ENCODE peak calls at places on chromosomes 13 and 19, in six cellular contexts. Y is stimulated activated CD8-positive, alpha-beta memory T cell treated with anti-CD3 and anti-CD28 coated beads, Interleukin-4, amount 100 ng/mL, for 1 hour; P is stomach; A is HEK293T; F is mucosa of gallbladder; E is AG04450. G is an unnamed sample.

GRCh38 chr13:63741029-63741813 is 2325.6 kb upstream of the PCDH20 start:
- DNase-seq in F (no peak), A (no peak), E (no peak), P (no peak), Y (no peak), G (peak)

GRCh38 chr19:5246554-5247155 is 94.0 kb downstream of the PTPRS start:
- DNase-seq in A (no peak), E (no peak), F (no peak), Y (no peak), P (no peak), G (no peak)

GRCh38 chr13:26964278-26965057 is 203.9 kb upstream of the GPR12 start:
- DNase-seq in A (no peak), Y (no peak), F (no peak), E (no peak), P (no peak), G (no peak)

GRCh38 chr13:27476943-27477681 is 26.7 kb upstream of the MTIF3 start:
- DNase-seq in E (peak), F (peak), A (no peak), P (peak), Y (no peak), G (no peak)

GRCh38 chr13:45417790-45418534 is at the start of gene SLC25A30:
- DNase-seq in Y (peak), P (peak), A (peak), F (peak), E (peak), G (peak)

GRCh38 chr19:3743486-3743885 is 18.0 kb downstream of the APBA3 start:
- DNase-seq in E (no peak), A (peak), F (no peak), Y (no peak), P (no peak), G (no peak)

GRCh38 chr13:110359840-110360301 is 52.8 kb downstream of the COL4A2 start:
- DNase-seq in A (no peak), F (no peak), E (peak), Y (no peak), P (no peak), G (no peak)

GRCh38 chr19:10269333-10270179 is 1.4 kb upstream of the ICAM1 start:
- DNase-seq in Y (peak), F (peak), P (peak), A (peak), E (no peak), G (peak)

GRCh38 chr19:41871573-41872383 is 5.3 kb upstream of the CD79A start:
- DNase-seq in A (no peak), E (no peak), F (no peak), Y (no peak), P (no peak), G (peak)

GRCh38 chr19:18194554-18195238 is 1.7 kb downstream of the MPV17L2 start:
- DNase-seq in E (no peak), Y (no peak), F (no peak), A (peak), P (no peak), G (peak)

GRCh38 chr13:110396476-110396875 is 89.4 kb downstream of the COL4A2 start:
- DNase-seq in F (no peak), A (no peak), Y (no peak), E (no peak), P (no peak), G (no peak)

GRCh38 chr13:99949657-99950413 is 21.7 kb downstream of the ZIC5 start:
- DNase-seq in A (peak), Y (no peak), P (no peak), E (no peak), F (no peak), G (no peak)

GRCh38 chr19:17137417-17137816 is 61.8 kb downstream of the MYO9B start:
- DNase-seq in E (no peak), Y (no peak), F (no peak), P (peak), A (no peak), G (no peak)

GRCh38 chr13:48731957-48732569 is 78.3 kb downstream of the CYSLTR2 start:
- DNase-seq in E (no peak), A (peak), F (peak), P (peak), Y (peak), G (peak)

GRCh38 chr13:36736119-36736726 is 62.4 kb downstream of the SERTM1 start:
- DNase-seq in E (peak), F (peak), P (peak), A (peak), Y (no peak), G (no peak)

GRCh38 chr19:45632468-45633196 is 6.6 kb downstream of the EML2 start:
- DNase-seq in P (peak), Y (no peak), E (peak), A (peak), F (peak), G (peak)

GRCh38 chr13:35684432-35684831 is 207.9 kb upstream of the MAB21L1 start:
- DNase-seq in Y (no peak), A (no peak), F (no peak), P (no peak), E (no peak), G (no peak)

GRCh38 chr19:37903096-37903495 is 3.3 kb downstream of the WDR87 start:
- DNase-seq in P (no peak), E (no peak), A (no peak), F (no peak), Y (no peak), G (no peak)

GRCh38 chr19:32652893-32653625 is 21.9 kb downstream of the ANKRD27 start:
- DNase-seq in A (no peak), F (peak), P (peak), E (peak), Y (no peak), G (peak)

GRCh38 chr19:57452307-57452706 is 4.6 kb downstream of the VN1R1 start:
- DNase-seq in A (no peak), F (no peak), Y (no peak), P (no peak), E (no peak), G (no peak)

GRCh38 chr13:48318714-48319457 is 15.3 kb downstream of the RB1 start:
- DNase-seq in E (no peak), Y (no peak), A (no peak), F (peak), P (no peak), G (peak)

GRCh38 chr19:15180451-15181390 is 20.1 kb downstream of the NOTCH3 start:
- DNase-seq in F (peak), P (peak), Y (no peak), E (no peak), A (peak), G (peak)

GRCh38 chr19:40503300-40503699 is 36.5 kb downstream of the SPTBN4 start:
- DNase-seq in A (no peak), E (no peak), Y (no peak), P (no peak), F (no peak), G (no peak)

GRCh38 chr19:42553292-42554045 is 25.2 kb upstream of the CEACAM1 start:
- DNase-seq in E (peak), P (peak), Y (no peak), F (no peak), A (no peak), G (peak)

GRCh38 chr13:48437381-48437780 is 24.5 kb upstream of the LPAR6 start:
- DNase-seq in A (no peak), Y (no peak), F (peak), P (peak), E (no peak), G (peak)

GRCh38 chr19:2950286-2951124 is 5.7 kb upstream of the ZNF77 start:
- DNase-seq in F (peak), E (peak), P (peak), Y (peak), A (peak), G (peak)

GRCh38 chr13:27338816-27339215 is 68.2 kb downstream of the RASL11A start:
- DNase-seq in Y (no peak), E (no peak), F (no peak), A (peak), P (no peak), G (no peak)

G was measured in mucosa of descending colon.